ENCODE peak calls at places on chromosomes 7 and 10, in nine cellular contexts. V is AG09309, Y is NAMALWA, K is neuronal stem cell, T is ureter, A is non-pigmented ciliary epithelial cell, W is left lobe of liver, H is T-helper 9 cell, U is right cardiac atrium. I is an unnamed sample.

GRCh38 chr7:36311539-36311938 is 78.1 kb upstream of the ANLN start:
- DNase-seq in T (peak), A (no peak), K (no peak), U (no peak), H (no peak), V (no peak), Y (no peak), W (peak), I (no peak)

GRCh38 chr10:30821269-30821993 is 191.9 kb upstream of the LYZL2 start:
- DNase-seq in Y (no peak), H (no peak), A (no peak), T (no peak), U (no peak), K (no peak), W (no peak), V (no peak), I (no peak)

GRCh38 chr7:128045766-128046165 is 14.5 kb upstream of the LRRC4 start:
- DNase-seq in Y (no peak), A (no peak), W (no peak), V (no peak), K (no peak), H (no peak), T (no peak), U (no peak), I (peak)

GRCh38 chr7:35975851-35976454 is 175.1 kb downstream of the SEPTIN7 start:
- DNase-seq in W (no peak), K (peak), H (peak), T (peak), A (peak), U (no peak), V (peak), Y (peak), I (peak)

GRCh38 chr7:39609084-39609461 is 14.3 kb upstream of the RALA start:
- DNase-seq in U (no peak), H (no peak), K (no peak), V (no peak), T (no peak), W (no peak), A (no peak), Y (no peak), I (no peak)

GRCh38 chr7:134669845-134670373 is 23.3 kb downstream of the BPGM start:
- DNase-seq in H (peak), U (peak), W (no peak), K (no peak), A (peak), T (peak), Y (peak), V (no peak), I (peak)

GRCh38 chr10:5584895-5585516 is 60.2 kb downstream of the CALML3 start:
- DNase-seq in Y (no peak), U (no peak), A (peak), H (no peak), K (no peak), T (no peak), W (no peak), V (peak), I (no peak)

GRCh38 chr10:7389346-7389745 is 21.5 kb downstream of the SFMBT2 start:
- DNase-seq in U (no peak), Y (peak), A (no peak), H (no peak), V (no peak), T (no peak), K (no peak), W (no peak), I (no peak)

GRCh38 chr10:82757907-82758306 is 882.9 kb downstream of the NRG3 start:
- DNase-seq in H (no peak), K (no peak), W (no peak), Y (no peak), T (no peak), U (no peak), A (no peak), V (no peak), I (no peak)

GRCh38 chr7:135979674-135980660 is 2.8 kb upstream of the MTPN start:
- DNase-seq in V (no peak), H (no peak), Y (no peak), W (no peak), K (no peak), U (no peak), A (peak), T (no peak), I (no peak)

GRCh38 chr7:156059374-156059773 is 247.1 kb upstream of the SHH start:
- DNase-seq in T (no peak), K (no peak), H (no peak), Y (no peak), U (no peak), W (no peak), A (no peak), V (no peak), I (peak)

GRCh38 chr10:86300931-86301330 is 65.7 kb downstream of the GRID1 start:
- DNase-seq in K (no peak), U (no peak), V (no peak), A (no peak), H (no peak), Y (no peak), W (peak), T (peak), I (no peak)

GRCh38 chr7:28083159-28083997 is 97.2 kb downstream of the JAZF1 start:
- DNase-seq in A (no peak), K (no peak), Y (no peak), W (peak), H (no peak), U (no peak), T (no peak), V (peak), I (peak)

GRCh38 chr10:86900955-86901354 is 56.5 kb downstream of the MMRN2 start:
- DNase-seq in Y (no peak), V (no peak), H (no peak), T (peak), K (no peak), W (peak), U (peak), A (no peak), I (no peak)

GRCh38 chr7:105480931-105481330 is 41.1 kb downstream of the PUS7 start:
- DNase-seq in T (no peak), H (no peak), K (no peak), V (no peak), Y (no peak), W (no peak), A (no peak), U (no peak), I (no peak)

GRCh38 chr7:29035044-29035740 is 77.1 kb upstream of the TRIL start:
- DNase-seq in K (no peak), T (no peak), Y (no peak), V (peak), H (no peak), A (peak), U (no peak), W (no peak), I (peak)

GRCh38 chr10:51918921-51919325 is 219.5 kb upstream of the CSTF2T start:
- DNase-seq in W (no peak), U (no peak), H (no peak), Y (no peak), V (no peak), T (no peak), A (no peak), K (no peak), I (no peak)

GRCh38 chr7:17943006-17943405 is 2.7 kb upstream of the SNX13 start:
- DNase-seq in V (no peak), K (no peak), Y (no peak), U (no peak), A (no peak), H (no peak), W (no peak), T (no peak), I (no peak)

GRCh38 chr7:87123105-87123504 is 29.1 kb upstream of the DMTF1 start:
- DNase-seq in T (no peak), K (no peak), V (no peak), Y (no peak), A (no peak), H (no peak), U (no peak), W (no peak), I (no peak)

GRCh38 chr10:15168296-15168780 is at the start of gene NMT2:
- DNase-seq in T (peak), W (peak), K (peak), U (peak), H (no peak), Y (peak), V (no peak), A (no peak), I (peak)

GRCh38 chr7:128941323-128941890 is 3.7 kb downstream of the IRF5 start:
- DNase-seq in K (no peak), T (no peak), V (no peak), U (peak), W (no peak), Y (no peak), H (no peak), A (no peak), I (no peak)

GRCh38 chr7:73986158-73986631 is 41.8 kb upstream of the ELN start:
- DNase-seq in Y (no peak), T (no peak), W (no peak), V (no peak), K (no peak), A (no peak), U (peak), H (no peak), I (no peak)

GRCh38 chr10:30775779-30776591 is 146.4 kb upstream of the LYZL2 start:
- DNase-seq in W (no peak), A (peak), K (no peak), T (no peak), V (no peak), Y (no peak), H (no peak), U (no peak), I (no peak)

GRCh38 chr10:99849525-99849924 is 67.1 kb downstream of the ABCC2 start:
- DNase-seq in Y (no peak), V (no peak), U (no peak), T (no peak), H (no peak), W (no peak), K (no peak), A (no peak), I (no peak)